ENCODE peak calls at places on chromosomes 4 and X, in six cellular contexts. One of them, this sample, is unnamed. For H3K4me1, the result is how much of the 10 kb centered on the place peaks cover.

GRCh38 chr4:137968956-137969709 is 273.0 kb downstream of the SLC7A11 start:
- DNase-seq in fibroblast of lung: peak
- DNase-seq in transverse colon: no peak
- DNase-seq in IMR-90: peak
- DNase-seq in effector memory CD4-positive, alpha-beta T cell: no peak
- DNase-seq in suprapubic skin: no peak
- DNase-seq in this sample: no peak

GRCh38 chrX:32276153-32276552 is 935.2 kb downstream of the DMD start:
- DNase-seq in fibroblast of lung: no peak
- DNase-seq in transverse colon: no peak
- DNase-seq in IMR-90: no peak
- DNase-seq in effector memory CD4-positive, alpha-beta T cell: no peak
- DNase-seq in suprapubic skin: no peak
- DNase-seq in this sample: no peak

GRCh38 chr4:77617203-77617602 is 11.6 kb downstream of the CXCL13 start:
- DNase-seq in fibroblast of lung: peak
- DNase-seq in transverse colon: no peak
- DNase-seq in IMR-90: no peak
- DNase-seq in effector memory CD4-positive, alpha-beta T cell: no peak
- DNase-seq in suprapubic skin: no peak
- DNase-seq in this sample: no peak

GRCh38 chrX:9534686-9535085 is 69.8 kb downstream of the TBL1X start:
- DNase-seq in fibroblast of lung: peak
- DNase-seq in transverse colon: no peak
- DNase-seq in IMR-90: peak
- DNase-seq in effector memory CD4-positive, alpha-beta T cell: no peak
- DNase-seq in suprapubic skin: no peak
- DNase-seq in this sample: no peak

GRCh38 chrX:68354869-68355628 is 78.2 kb downstream of the OPHN1 start:
- DNase-seq in fibroblast of lung: peak
- DNase-seq in transverse colon: no peak
- DNase-seq in IMR-90: peak
- DNase-seq in effector memory CD4-positive, alpha-beta T cell: no peak
- DNase-seq in suprapubic skin: no peak
- DNase-seq in this sample: no peak

GRCh38 chrX:23799469-23800065 is 16.6 kb downstream of the SAT1 start:
- DNase-seq in fibroblast of lung: peak
- DNase-seq in transverse colon: no peak
- DNase-seq in IMR-90: peak
- DNase-seq in effector memory CD4-positive, alpha-beta T cell: no peak
- DNase-seq in suprapubic skin: no peak
- DNase-seq in this sample: no peak

GRCh38 chr4:55435136-55435535 is 39.4 kb downstream of the TMEM165 start:
- DNase-seq in fibroblast of lung: peak
- DNase-seq in transverse colon: no peak
- DNase-seq in IMR-90: peak
- DNase-seq in effector memory CD4-positive, alpha-beta T cell: no peak
- DNase-seq in suprapubic skin: no peak
- DNase-seq in this sample: no peak

GRCh38 chrX:51743179-51743957 is at the start of gene GSPT2:
- DNase-seq in fibroblast of lung: peak
- DNase-seq in transverse colon: peak
- DNase-seq in IMR-90: peak
- DNase-seq in effector memory CD4-positive, alpha-beta T cell: peak
- DNase-seq in suprapubic skin: peak
- DNase-seq in this sample: peak

GRCh38 chr4:38488891-38489861 is 174.8 kb upstream of the KLF3 start:
- DNase-seq in fibroblast of lung: peak
- DNase-seq in transverse colon: no peak
- DNase-seq in IMR-90: no peak
- DNase-seq in effector memory CD4-positive, alpha-beta T cell: no peak
- DNase-seq in suprapubic skin: no peak
- DNase-seq in this sample: no peak

GRCh38 chrX:103919336-103919682 is 43.1 kb upstream of the TMSB15B start:
- DNase-seq in fibroblast of lung: peak
- DNase-seq in transverse colon: peak
- DNase-seq in IMR-90: peak
- DNase-seq in effector memory CD4-positive, alpha-beta T cell: peak
- DNase-seq in suprapubic skin: no peak
- DNase-seq in this sample: no peak

GRCh38 chrX:29229802-29230201 is 642.6 kb downstream of the IL1RAPL1 start:
- DNase-seq in fibroblast of lung: peak
- DNase-seq in transverse colon: no peak
- DNase-seq in IMR-90: peak
- DNase-seq in effector memory CD4-positive, alpha-beta T cell: no peak
- DNase-seq in suprapubic skin: no peak
- DNase-seq in this sample: no peak

GRCh38 chrX:115561605-115562491 is 874 bp downstream of the PLS3 start:
- DNase-seq in fibroblast of lung: peak
- DNase-seq in transverse colon: peak
- DNase-seq in IMR-90: peak
- DNase-seq in effector memory CD4-positive, alpha-beta T cell: no peak
- DNase-seq in suprapubic skin: peak
- DNase-seq in this sample: peak

GRCh38 chr4:182014989-182015388 is 228.2 kb upstream of the TENM3 start:
- DNase-seq in fibroblast of lung: no peak
- DNase-seq in transverse colon: no peak
- DNase-seq in IMR-90: no peak
- DNase-seq in effector memory CD4-positive, alpha-beta T cell: no peak
- DNase-seq in suprapubic skin: no peak
- DNase-seq in this sample: no peak

GRCh38 chr4:24115101-24115500 is 225.3 kb upstream of the PPARGC1A start:
- DNase-seq in fibroblast of lung: no peak
- DNase-seq in transverse colon: no peak
- DNase-seq in IMR-90: no peak
- DNase-seq in effector memory CD4-positive, alpha-beta T cell: no peak
- DNase-seq in suprapubic skin: no peak
- DNase-seq in this sample: no peak

GRCh38 chrX:117985241-117985640 is 131.4 kb downstream of the KLHL13 start:
- DNase-seq in fibroblast of lung: no peak
- DNase-seq in transverse colon: peak
- DNase-seq in IMR-90: peak
- DNase-seq in effector memory CD4-positive, alpha-beta T cell: no peak
- DNase-seq in suprapubic skin: no peak
- DNase-seq in this sample: no peak

GRCh38 chr4:78056265-78057129 is 626 bp upstream of the FRAS1 start:
- DNase-seq in fibroblast of lung: peak
- DNase-seq in transverse colon: peak
- DNase-seq in IMR-90: peak
- DNase-seq in effector memory CD4-positive, alpha-beta T cell: no peak
- DNase-seq in suprapubic skin: peak
- DNase-seq in this sample: peak

GRCh38 chr4:118967393-118967792 is 78.7 kb downstream of the SYNPO2 start:
- DNase-seq in fibroblast of lung: peak
- DNase-seq in transverse colon: no peak
- DNase-seq in IMR-90: peak
- DNase-seq in effector memory CD4-positive, alpha-beta T cell: no peak
- DNase-seq in suprapubic skin: no peak
- DNase-seq in this sample: no peak

GRCh38 chr4:151246742-151247141 is 30.2 kb upstream of the PRSS48 start:
- DNase-seq in fibroblast of lung: no peak
- DNase-seq in transverse colon: no peak
- DNase-seq in IMR-90: no peak
- DNase-seq in effector memory CD4-positive, alpha-beta T cell: no peak
- DNase-seq in suprapubic skin: no peak
- DNase-seq in this sample: no peak

GRCh38 chr4:168830777-168831512 is 179.1 kb downstream of the CBR4 start:
- DNase-seq in fibroblast of lung: peak
- DNase-seq in transverse colon: no peak
- DNase-seq in IMR-90: no peak
- DNase-seq in effector memory CD4-positive, alpha-beta T cell: no peak
- DNase-seq in suprapubic skin: no peak
- DNase-seq in this sample: no peak

GRCh38 chr4:6019316-6020263 is 1.4 kb upstream of the C4orf50 start:
- DNase-seq in fibroblast of lung: peak
- DNase-seq in transverse colon: peak
- DNase-seq in IMR-90: peak
- DNase-seq in effector memory CD4-positive, alpha-beta T cell: peak
- DNase-seq in suprapubic skin: no peak
- DNase-seq in this sample: no peak

GRCh38 chrX:129980043-129980442 is 2.4 kb upstream of the BCORL1 start:
- DNase-seq in fibroblast of lung: no peak
- DNase-seq in transverse colon: peak
- DNase-seq in IMR-90: no peak
- DNase-seq in effector memory CD4-positive, alpha-beta T cell: peak
- DNase-seq in suprapubic skin: no peak
- DNase-seq in this sample: peak

GRCh38 chrX:537156-537555 is 93.4 kb upstream of the SHOX start:
- DNase-seq in fibroblast of lung: no peak
- DNase-seq in transverse colon: no peak
- DNase-seq in IMR-90: no peak
- DNase-seq in effector memory CD4-positive, alpha-beta T cell: no peak
- DNase-seq in suprapubic skin: no peak
- DNase-seq in this sample: no peak

GRCh38 chrX:110418220-110418856 is 59.7 kb downstream of the RTL9 start:
- DNase-seq in fibroblast of lung: peak
- DNase-seq in transverse colon: no peak
- DNase-seq in IMR-90: peak
- DNase-seq in effector memory CD4-positive, alpha-beta T cell: no peak
- DNase-seq in suprapubic skin: no peak
- DNase-seq in this sample: peak

GRCh38 chr4:9901262-9901661 is 119.8 kb downstream of the DRD5 start:
- DNase-seq in fibroblast of lung: no peak
- DNase-seq in transverse colon: no peak
- DNase-seq in IMR-90: no peak
- DNase-seq in effector memory CD4-positive, alpha-beta T cell: no peak
- DNase-seq in suprapubic skin: no peak
- DNase-seq in this sample: no peak

GRCh38 chr4:158914178-158914577 is 145.4 kb downstream of the FNIP2 start:
- DNase-seq in fibroblast of lung: peak
- DNase-seq in transverse colon: no peak
- DNase-seq in IMR-90: peak
- DNase-seq in effector memory CD4-positive, alpha-beta T cell: no peak
- DNase-seq in suprapubic skin: no peak
- DNase-seq in this sample: no peak

GRCh38 chr4:124899997-124900396 is 187.5 kb upstream of the ANKRD50 start:
- DNase-seq in fibroblast of lung: no peak
- DNase-seq in transverse colon: no peak
- DNase-seq in IMR-90: no peak
- DNase-seq in effector memory CD4-positive, alpha-beta T cell: no peak
- DNase-seq in suprapubic skin: no peak
- DNase-seq in this sample: no peak

GRCh38 chrX:71107762-71108360 is 1.3 kb upstream of the CXorf65 start:
- DNase-seq in fibroblast of lung: no peak
- DNase-seq in transverse colon: no peak
- DNase-seq in IMR-90: no peak
- DNase-seq in effector memory CD4-positive, alpha-beta T cell: peak
- DNase-seq in suprapubic skin: no peak
- DNase-seq in this sample: no peak

GRCh38 chrX:110806145-110806544 is 10.5 kb upstream of the CHRDL1 start:
- DNase-seq in fibroblast of lung: peak
- DNase-seq in transverse colon: no peak
- DNase-seq in IMR-90: peak
- DNase-seq in effector memory CD4-positive, alpha-beta T cell: no peak
- DNase-seq in suprapubic skin: no peak
- DNase-seq in this sample: no peak

GRCh38 chr4:74970577-74970976 is 37.7 kb downstream of the PARM1 start:
- DNase-seq in fibroblast of lung: no peak
- DNase-seq in transverse colon: no peak
- DNase-seq in IMR-90: no peak
- DNase-seq in effector memory CD4-positive, alpha-beta T cell: no peak
- DNase-seq in suprapubic skin: no peak
- DNase-seq in this sample: no peak
- H3K4me1 ChIP-seq in fibroblast of lung: under half
- H3K4me1 ChIP-seq in transverse colon: under half
- H3K4me1 ChIP-seq in IMR-90: under half
- H3K4me1 ChIP-seq in effector memory CD4-positive, alpha-beta T cell: under half
- H3K4me1 ChIP-seq in suprapubic skin: under half
- H3K4me1 ChIP-seq in this sample: under half

DNA sequence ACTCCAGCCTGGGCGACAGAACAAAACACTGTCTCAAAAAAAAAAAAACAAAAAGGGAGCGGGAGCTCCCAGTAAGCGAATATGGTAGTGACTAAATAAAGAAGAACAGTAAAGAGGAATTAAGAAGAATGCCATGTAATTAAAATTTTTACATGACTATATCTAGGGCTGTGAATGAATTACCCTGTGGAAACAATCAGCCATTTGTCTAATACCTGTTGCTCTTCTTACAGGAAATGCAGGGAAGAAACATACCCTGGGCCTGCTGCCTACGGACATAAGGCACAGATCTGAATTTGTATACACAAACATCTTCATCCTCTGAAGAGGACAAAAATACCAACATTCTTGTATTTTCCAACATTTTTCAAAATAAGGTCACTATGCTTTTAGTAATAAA is 11.3 kb downstream of the WDFY3 start:
- DNase-seq in fibroblast of lung: no peak
- DNase-seq in transverse colon: no peak
- DNase-seq in IMR-90: no peak
- DNase-seq in effector memory CD4-positive, alpha-beta T cell: no peak
- DNase-seq in suprapubic skin: no peak
- DNase-seq in this sample: no peak
- H3K4me1 ChIP-seq in fibroblast of lung: under half
- H3K4me1 ChIP-seq in transverse colon: under half
- H3K4me1 ChIP-seq in IMR-90: under half
- H3K4me1 ChIP-seq in effector memory CD4-positive, alpha-beta T cell: under half
- H3K4me1 ChIP-seq in suprapubic skin: half or more
- H3K4me1 ChIP-seq in this sample: under half

DNA sequence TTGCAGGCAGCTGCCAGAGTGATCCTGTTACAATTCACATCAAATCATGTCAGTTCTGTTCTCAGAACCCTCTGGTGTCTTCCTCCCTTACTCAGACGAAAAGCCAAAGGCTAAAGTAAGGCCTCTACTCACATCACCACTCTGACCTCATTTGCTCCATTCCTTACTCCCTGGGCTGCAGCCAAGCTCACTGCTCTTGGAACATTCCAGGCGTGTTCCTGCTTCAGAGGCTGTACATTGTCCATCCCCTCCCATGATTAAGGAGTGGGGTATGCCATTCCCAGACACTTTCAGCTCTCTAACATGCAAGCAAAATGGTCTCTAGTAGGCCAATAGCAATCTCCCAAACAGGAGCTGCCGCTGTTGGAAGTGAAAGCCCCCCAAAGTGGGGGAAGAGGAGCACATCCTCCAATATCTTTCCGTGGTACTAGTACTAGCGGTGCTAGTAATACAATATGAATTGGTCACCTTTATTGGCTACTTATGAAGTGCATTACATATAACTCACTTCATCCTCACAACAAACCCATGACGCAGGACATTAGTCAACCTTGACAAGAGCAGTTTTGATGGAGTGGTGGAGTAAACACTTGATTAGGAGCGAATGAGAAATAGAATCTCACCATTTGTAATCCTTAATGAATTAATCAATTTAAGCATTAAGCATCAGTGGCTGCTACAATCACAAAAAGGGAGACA is 15.0 kb downstream of the GAB3 start:
- DNase-seq in fibroblast of lung: peak
- DNase-seq in transverse colon: peak
- DNase-seq in IMR-90: peak
- DNase-seq in effector memory CD4-positive, alpha-beta T cell: no peak
- DNase-seq in suprapubic skin: no peak
- DNase-seq in this sample: peak
- H3K4me1 ChIP-seq in fibroblast of lung: under half
- H3K4me1 ChIP-seq in transverse colon: under half
- H3K4me1 ChIP-seq in IMR-90: under half
- H3K4me1 ChIP-seq in effector memory CD4-positive, alpha-beta T cell: under half
- H3K4me1 ChIP-seq in suprapubic skin: under half
- H3K4me1 ChIP-seq in this sample: half or more

GRCh38 chrX:133660356-133660755 is 245.1 kb upstream of the GPC4 start:
- DNase-seq in fibroblast of lung: peak
- DNase-seq in transverse colon: no peak
- DNase-seq in IMR-90: peak
- DNase-seq in effector memory CD4-positive, alpha-beta T cell: no peak
- DNase-seq in suprapubic skin: no peak
- DNase-seq in this sample: no peak
- H3K4me1 ChIP-seq in fibroblast of lung: under half
- H3K4me1 ChIP-seq in transverse colon: under half
- H3K4me1 ChIP-seq in IMR-90: under half
- H3K4me1 ChIP-seq in effector memory CD4-positive, alpha-beta T cell: under half
- H3K4me1 ChIP-seq in suprapubic skin: under half
- H3K4me1 ChIP-seq in this sample: under half

This sample was measured in lower lobe of right lung.